ENCODE peak calls at places on chromosomes 4 and X, in four cellular contexts. J, Y, P and Q are unnamed samples.

GRCh38 chr4:57312296-57312695 is 202.1 kb upstream of the IGFBP7 start:
- DNase-seq in J (no peak), Y (no peak), P (no peak), Q (no peak)

GRCh38 chr4:133513891-133514290 is 364.8 kb downstream of the PCDH10 start:
- DNase-seq in J (no peak), Y (no peak), P (no peak), Q (no peak)

GRCh38 chr4:186191266-186192067 is at the start of gene CYP4V2:
- DNase-seq in J (peak; percentile 92), Y (peak; percentile 80), P (peak; percentile 91), Q (peak; percentile 91)

GRCh38 chr4:32884198-32884597 is 2164.0 kb downstream of the PCDH7 start:
- DNase-seq in J (no peak), Y (no peak), P (no peak), Q (no peak)

GRCh38 chr4:10096201-10096975 is 20.2 kb downstream of the WDR1 start:
- DNase-seq in J (peak; percentile 94), Y (peak; percentile 76), P (peak; percentile 86), Q (no peak)

GRCh38 chrX:88424541-88424940 is 322.5 kb upstream of the CPXCR1 start:
- DNase-seq in J (no peak), Y (no peak), P (no peak), Q (no peak)

GRCh38 chrX:46310815-46311497 is 234.3 kb downstream of the ZNF674 start:
- DNase-seq in J (no peak), Y (no peak), P (no peak), Q (no peak)

GRCh38 chr4:123667496-123667895 is 270.9 kb downstream of the SPRY1 start:
- DNase-seq in J (no peak), Y (no peak), P (no peak), Q (no peak)

GRCh38 chrX:153966283-153966688 is 5.3 kb downstream of the HCFC1 start:
- DNase-seq in J (peak; percentile 53), Y (no peak), P (no peak), Q (no peak)

GRCh38 chr4:125390126-125390525 is 75.4 kb downstream of the FAT4 start:
- DNase-seq in J (no peak), Y (no peak), P (no peak), Q (no peak)

GRCh38 chrX:141468940-141469339 is 115.6 kb downstream of the SPANXA1 start:
- DNase-seq in J (no peak), Y (no peak), P (no peak), Q (no peak)

GRCh38 chr4:150256841-150257273 is 178.6 kb downstream of the DCLK2 start:
- DNase-seq in J (no peak), Y (no peak), P (no peak), Q (peak; percentile 86)

GRCh38 chr4:15702941-15703403 is at the start of gene BST1:
- DNase-seq in J (peak; percentile 88), Y (peak; percentile 57), P (peak; percentile 98), Q (peak; percentile 25)

GRCh38 chr4:157012781-157013180 is 41.2 kb upstream of the PDGFC start:
- DNase-seq in J (no peak), Y (no peak), P (no peak), Q (no peak)

GRCh38 chr4:140579278-140579677 is 10.5 kb upstream of the UCP1 start:
- DNase-seq in J (no peak), Y (no peak), P (peak; percentile 71), Q (no peak)
- H3K27me3 ChIP-seq in J (no peaks in the 10 kb centered on the region), Y (peaks cover 9% of the 10 kb centered on the region), P (peaks cover 22% of the 10 kb centered on the region), Q (no peaks in the 10 kb centered on the region)

GRCh38 chr4:39302901-39303300 is 63.3 kb downstream of the RFC1 start:
- DNase-seq in J (no peak), Y (no peak), P (no peak), Q (no peak)
- H3K36me3 ChIP-seq in J (peaks cover 5% of the 10 kb centered on the region), Y (peaks cover 32% of the 10 kb centered on the region), P (no peaks in the 10 kb centered on the region), Q (peaks cover 9% of the 10 kb centered on the region)

GRCh38 chr4:169881769-169882168 is 124.0 kb upstream of the HPF1 start:
- DNase-seq in J (no peak), Y (no peak), P (no peak), Q (no peak)
- H3K4me3 ChIP-seq in J (no peak overlapping the region), Y (no peak overlapping the region), P (no peak overlapping the region), Q (no peak overlapping the region)

GRCh38 chr4:70991596-70991995 is 1.9 kb upstream of the DCK start:
- DNase-seq in J (no peak), Y (no peak), P (no peak), Q (peak; percentile 23)
- H3K27me3 ChIP-seq in J (no peaks in the 10 kb centered on the region), Y (no peaks in the 10 kb centered on the region), P (no peaks in the 10 kb centered on the region), Q (no peaks in the 10 kb centered on the region)

GRCh38 chr4:139814285-139815015 is 148.8 kb downstream of the MGST2 start:
- DNase-seq in J (no peak), Y (no peak), P (no peak), Q (no peak)

GRCh38 chr4:139816856-139817255 is 151.2 kb downstream of the MGST2 start:
- DNase-seq in J (no peak), Y (no peak), P (no peak), Q (no peak)

GRCh38 chr4:139815646-139816601 is 150.3 kb downstream of the MGST2 start:
- DNase-seq in J (peak; percentile 55), Y (no peak), P (no peak), Q (peak; percentile 42)

GRCh38 chr4:139819082-139819481 is 153.5 kb downstream of the MGST2 start:
- DNase-seq in J (no peak), Y (no peak), P (no peak), Q (no peak)

DNA sequence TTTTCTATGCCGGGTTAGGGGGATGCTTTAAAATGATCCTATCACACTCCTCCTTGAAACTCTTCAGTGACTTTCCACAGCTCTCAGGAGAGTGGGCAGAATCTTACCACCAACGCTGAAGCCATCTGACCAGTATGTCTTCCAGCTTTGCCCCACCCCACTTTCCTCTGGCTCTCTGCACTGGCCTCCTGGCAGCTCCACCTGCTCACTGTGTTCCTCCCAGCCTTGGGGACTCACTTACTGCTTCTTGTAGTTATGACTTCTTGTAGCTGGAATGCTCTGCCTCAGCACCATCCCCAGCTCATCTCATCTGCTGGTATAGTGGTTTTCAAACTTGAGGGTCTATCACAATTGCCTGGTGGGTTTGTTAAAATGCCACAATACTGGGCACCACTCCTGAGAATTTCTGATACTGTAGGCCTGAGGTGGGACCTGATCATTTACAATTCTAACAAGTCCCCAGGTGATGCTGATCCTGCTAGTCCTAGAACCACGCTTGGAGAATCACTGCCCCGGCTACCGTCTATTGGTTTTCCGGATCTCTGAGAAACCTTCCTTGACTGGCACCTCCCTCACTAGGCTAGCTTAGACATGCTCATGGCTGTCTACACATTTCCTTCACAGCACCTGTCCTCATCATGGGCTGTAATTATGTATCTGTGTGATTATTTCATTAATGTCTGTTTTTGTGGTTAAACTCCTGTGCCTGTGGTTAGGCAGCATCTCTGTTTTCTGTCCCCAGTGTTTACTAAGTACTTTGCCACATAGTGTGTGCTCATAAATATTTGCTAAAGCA is 152.2 kb downstream of the MGST2 start:
- DNase-seq in J (peak; percentile 53), Y (no peak), P (no peak), Q (no peak)
- H3K36me3 ChIP-seq in J (no peaks in the 10 kb centered on the region), Y (no peaks in the 10 kb centered on the region), P (no peaks in the 10 kb centered on the region), Q (no peaks in the 10 kb centered on the region)

DNA sequence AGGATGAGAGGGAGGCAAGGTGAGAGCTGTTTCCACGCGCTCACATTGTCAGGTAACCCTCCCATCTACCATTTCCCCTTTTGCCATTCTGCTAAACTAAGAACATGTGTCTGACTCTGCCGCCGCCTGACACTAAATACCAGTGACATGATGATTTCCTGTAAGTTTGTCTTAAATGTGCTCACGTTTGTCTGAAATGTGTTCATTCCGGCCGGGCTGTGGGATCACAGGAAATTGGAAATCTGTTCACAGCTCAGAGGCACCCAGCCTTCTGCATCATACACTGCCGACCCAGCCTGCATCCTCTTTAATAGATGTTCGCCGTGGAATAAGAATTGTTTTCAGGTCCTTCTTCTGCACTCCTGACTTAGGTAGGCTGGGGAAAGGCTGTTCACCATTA is 336.2 kb upstream of the PPARGC1A start:
- DNase-seq in J (no peak), Y (no peak), P (no peak), Q (no peak)
- H3K4me3 ChIP-seq in J (no peak overlapping the region), Y (no peak overlapping the region), P (no peak overlapping the region), Q (no peak overlapping the region)